ENCODE peak calls at places on chromosomes 3 and 15, in five cellular contexts. F is fibroblast of the conjunctiva; G is NCI-H510A treated with DMSO at 0.1 percent for 48 hours; X is NCI-H748 treated with DMSO at 0.1 percent for 48 hours; O is stimulated activated CD4-positive, alpha-beta T cell treated with anti-CD3 and anti-CD28 coated beads, Interleukin-2, amount 100 ng/mL, for 24 hours. W is an unnamed sample.

GRCh38 chr3:31962801-31963205 is 18.3 kb downstream of the OSBPL10 start:
- DNase-seq in O (no peak), F (no peak), G (no peak), X (no peak), W (no peak)

GRCh38 chr3:111392911-111393351 is 149.1 kb upstream of the CD96 start:
- DNase-seq in X (peak; percentile 55), O (peak; percentile 25), G (peak; percentile 0), F (no peak), W (no peak)

GRCh38 chr3:105647047-105647446 is 221.8 kb downstream of the CBLB start:
- DNase-seq in G (no peak), O (no peak), X (no peak), F (peak; percentile 73), W (peak; percentile 35)

GRCh38 chr3:108159865-108160264 is 62.4 kb downstream of the IFT57 start:
- DNase-seq in F (no peak), G (no peak), O (no peak), X (no peak), W (no peak)

GRCh38 chr15:97084650-97085049 is 754.1 kb downstream of the NR2F2 start:
- DNase-seq in F (peak; percentile 10), X (no peak), G (no peak), O (no peak), W (no peak)

GRCh38 chr15:25777047-25777446 is 86.1 kb downstream of the ATP10A start:
- DNase-seq in X (no peak), F (no peak), G (no peak), O (no peak), W (no peak)

GRCh38 chr3:36175916-36176461 is 204.3 kb upstream of the STAC start:
- DNase-seq in F (no peak), O (no peak), G (no peak), X (no peak), W (no peak)

GRCh38 chr3:138043266-138044029 is 33.5 kb downstream of the CLDN18 start:
- DNase-seq in F (peak; percentile 89), O (no peak), X (no peak), G (no peak), W (no peak)

GRCh38 chr15:70061696-70062270 is 35.9 kb downstream of the TLE3 start:
- DNase-seq in X (no peak), G (no peak), F (no peak), O (no peak), W (no peak)

GRCh38 chr15:47471020-47471419 is 246.3 kb upstream of the SEMA6D start:
- DNase-seq in X (no peak), G (no peak), O (no peak), F (no peak), W (no peak)

GRCh38 chr15:69398541-69398940 is 15.6 kb upstream of the KIF23 start:
- DNase-seq in X (no peak), O (no peak), G (no peak), F (no peak), W (no peak)

GRCh38 chr15:34942363-34942762 is 27.2 kb downstream of the AQR start:
- DNase-seq in G (no peak), X (no peak), F (peak; percentile 41), O (no peak), W (no peak)